ENCODE peak calls at places on chromosomes 4 and X, in nine cellular contexts. One of them, this sample, is unnamed.

GRCh38 chr4:120730777-120731320 is 191.7 kb downstream of the PRDM5 start:
- DNase-seq in activated CD8-positive, alpha-beta memory T cell treated with anti-CD3 and anti-CD28 coated beads, Interleukin-2, amount 50 U/mL, for 4 hours: no peak
- DNase-seq in heart right ventricle: no peak
- DNase-seq in stimulated activated CD4-positive, alpha-beta T cell treated with anti-CD3 and anti-CD28 coated beads, Interleukin-2, amount 100 ng/mL, for 24 hours: no peak
- DNase-seq in upper lobe of right lung: no peak
- DNase-seq in DMS153: peak
- DNase-seq in H1: no peak
- DNase-seq in GM06990: no peak
- DNase-seq in RCC 7860: no peak
- DNase-seq in this sample: no peak

GRCh38 chr4:77920371-77920770 is 57.7 kb downstream of the MRPL1 start:
- DNase-seq in stimulated activated CD4-positive, alpha-beta T cell treated with anti-CD3 and anti-CD28 coated beads, Interleukin-2, amount 100 ng/mL, for 24 hours: no peak
- DNase-seq in DMS153: no peak
- DNase-seq in heart right ventricle: no peak
- DNase-seq in upper lobe of right lung: no peak
- DNase-seq in activated CD8-positive, alpha-beta memory T cell treated with anti-CD3 and anti-CD28 coated beads, Interleukin-2, amount 50 U/mL, for 4 hours: no peak
- DNase-seq in RCC 7860: no peak
- DNase-seq in H1: no peak
- DNase-seq in GM06990: no peak
- DNase-seq in this sample: no peak

GRCh38 chr4:140357868-140358267 is 15.6 kb upstream of the SCOC start:
- DNase-seq in H1: no peak
- DNase-seq in GM06990: no peak
- DNase-seq in upper lobe of right lung: no peak
- DNase-seq in RCC 7860: no peak
- DNase-seq in DMS153: no peak
- DNase-seq in activated CD8-positive, alpha-beta memory T cell treated with anti-CD3 and anti-CD28 coated beads, Interleukin-2, amount 50 U/mL, for 4 hours: no peak
- DNase-seq in stimulated activated CD4-positive, alpha-beta T cell treated with anti-CD3 and anti-CD28 coated beads, Interleukin-2, amount 100 ng/mL, for 24 hours: no peak
- DNase-seq in heart right ventricle: no peak
- DNase-seq in this sample: no peak

GRCh38 chrX:115957862-115958490 is 212.6 kb upstream of the AGTR2 start:
- DNase-seq in DMS153: peak
- DNase-seq in RCC 7860: no peak
- DNase-seq in stimulated activated CD4-positive, alpha-beta T cell treated with anti-CD3 and anti-CD28 coated beads, Interleukin-2, amount 100 ng/mL, for 24 hours: no peak
- DNase-seq in activated CD8-positive, alpha-beta memory T cell treated with anti-CD3 and anti-CD28 coated beads, Interleukin-2, amount 50 U/mL, for 4 hours: no peak
- DNase-seq in H1: no peak
- DNase-seq in GM06990: no peak
- DNase-seq in upper lobe of right lung: no peak
- DNase-seq in heart right ventricle: no peak
- DNase-seq in this sample: no peak

GRCh38 chr4:62402088-62402806 is 1202.1 kb downstream of the ADGRL3 start:
- DNase-seq in upper lobe of right lung: no peak
- DNase-seq in stimulated activated CD4-positive, alpha-beta T cell treated with anti-CD3 and anti-CD28 coated beads, Interleukin-2, amount 100 ng/mL, for 24 hours: no peak
- DNase-seq in DMS153: no peak
- DNase-seq in heart right ventricle: no peak
- DNase-seq in RCC 7860: no peak
- DNase-seq in GM06990: no peak
- DNase-seq in activated CD8-positive, alpha-beta memory T cell treated with anti-CD3 and anti-CD28 coated beads, Interleukin-2, amount 50 U/mL, for 4 hours: no peak
- DNase-seq in H1: no peak
- DNase-seq in this sample: no peak

GRCh38 chr4:24488399-24489164 is 95.8 kb downstream of the DHX15 start:
- DNase-seq in activated CD8-positive, alpha-beta memory T cell treated with anti-CD3 and anti-CD28 coated beads, Interleukin-2, amount 50 U/mL, for 4 hours: peak
- DNase-seq in H1: no peak
- DNase-seq in RCC 7860: peak
- DNase-seq in GM06990: no peak
- DNase-seq in stimulated activated CD4-positive, alpha-beta T cell treated with anti-CD3 and anti-CD28 coated beads, Interleukin-2, amount 100 ng/mL, for 24 hours: peak
- DNase-seq in upper lobe of right lung: peak
- DNase-seq in DMS153: no peak
- DNase-seq in heart right ventricle: peak
- DNase-seq in this sample: peak

GRCh38 chrX:38919853-38920528 is 118.7 kb downstream of the MID1IP1 start:
- DNase-seq in heart right ventricle: no peak
- DNase-seq in H1: no peak
- DNase-seq in upper lobe of right lung: no peak
- DNase-seq in activated CD8-positive, alpha-beta memory T cell treated with anti-CD3 and anti-CD28 coated beads, Interleukin-2, amount 50 U/mL, for 4 hours: no peak
- DNase-seq in GM06990: no peak
- DNase-seq in DMS153: no peak
- DNase-seq in RCC 7860: no peak
- DNase-seq in stimulated activated CD4-positive, alpha-beta T cell treated with anti-CD3 and anti-CD28 coated beads, Interleukin-2, amount 100 ng/mL, for 24 hours: no peak
- DNase-seq in this sample: no peak

GRCh38 chrX:121876316-121876715 is 828.9 kb downstream of the GLUD2 start:
- DNase-seq in DMS153: no peak
- DNase-seq in RCC 7860: peak
- DNase-seq in stimulated activated CD4-positive, alpha-beta T cell treated with anti-CD3 and anti-CD28 coated beads, Interleukin-2, amount 100 ng/mL, for 24 hours: no peak
- DNase-seq in GM06990: no peak
- DNase-seq in heart right ventricle: no peak
- DNase-seq in activated CD8-positive, alpha-beta memory T cell treated with anti-CD3 and anti-CD28 coated beads, Interleukin-2, amount 50 U/mL, for 4 hours: no peak
- DNase-seq in H1: no peak
- DNase-seq in upper lobe of right lung: no peak
- DNase-seq in this sample: peak

GRCh38 chr4:87622303-87622702 is 14.0 kb downstream of the DSPP start:
- DNase-seq in GM06990: no peak
- DNase-seq in activated CD8-positive, alpha-beta memory T cell treated with anti-CD3 and anti-CD28 coated beads, Interleukin-2, amount 50 U/mL, for 4 hours: no peak
- DNase-seq in upper lobe of right lung: no peak
- DNase-seq in RCC 7860: no peak
- DNase-seq in heart right ventricle: no peak
- DNase-seq in DMS153: no peak
- DNase-seq in stimulated activated CD4-positive, alpha-beta T cell treated with anti-CD3 and anti-CD28 coated beads, Interleukin-2, amount 100 ng/mL, for 24 hours: no peak
- DNase-seq in H1: no peak
- DNase-seq in this sample: no peak

GRCh38 chr4:14771091-14771490 is 231.2 kb upstream of the CPEB2 start:
- DNase-seq in upper lobe of right lung: no peak
- DNase-seq in stimulated activated CD4-positive, alpha-beta T cell treated with anti-CD3 and anti-CD28 coated beads, Interleukin-2, amount 100 ng/mL, for 24 hours: no peak
- DNase-seq in heart right ventricle: no peak
- DNase-seq in H1: no peak
- DNase-seq in DMS153: no peak
- DNase-seq in activated CD8-positive, alpha-beta memory T cell treated with anti-CD3 and anti-CD28 coated beads, Interleukin-2, amount 50 U/mL, for 4 hours: no peak
- DNase-seq in RCC 7860: no peak
- DNase-seq in GM06990: no peak
- DNase-seq in this sample: no peak

GRCh38 chrX:21374994-21375794 is 976 bp downstream of the CNKSR2 start:
- DNase-seq in H1: no peak
- DNase-seq in activated CD8-positive, alpha-beta memory T cell treated with anti-CD3 and anti-CD28 coated beads, Interleukin-2, amount 50 U/mL, for 4 hours: no peak
- DNase-seq in heart right ventricle: no peak
- DNase-seq in upper lobe of right lung: no peak
- DNase-seq in RCC 7860: no peak
- DNase-seq in GM06990: peak
- DNase-seq in stimulated activated CD4-positive, alpha-beta T cell treated with anti-CD3 and anti-CD28 coated beads, Interleukin-2, amount 100 ng/mL, for 24 hours: peak
- DNase-seq in DMS153: no peak
- DNase-seq in this sample: no peak

This sample was measured in Caki2.